ENCODE peak calls at places on chromosomes 13 and 19, in four cellular contexts. X, B, A and G are unnamed samples.

GRCh38 chr19:4352701-4353121 is 9.3 kb downstream of the MPND start:
- DNase-seq in X (peak; percentile 71), B (peak; percentile 83), A (peak; percentile 68), G (peak; percentile 72)

GRCh38 chr19:46713781-46714522 is 3.0 kb downstream of the PRKD2 start:
- DNase-seq in X (peak; percentile 63), B (peak; percentile 89), A (peak; percentile 94), G (no peak)

GRCh38 chr13:46369506-46370268 is 17.4 kb downstream of the RUBCNL start:
- DNase-seq in X (peak; percentile 68), B (no peak), A (no peak), G (no peak)

GRCh38 chr19:4715529-4716221 is 8.0 kb downstream of the DPP9 start:
- DNase-seq in X (no peak), B (no peak), A (no peak), G (no peak)

GRCh38 chr19:5466072-5466471 is 10.9 kb downstream of the ZNRF4 start:
- DNase-seq in X (no peak), B (no peak), A (no peak), G (no peak)

GRCh38 chr19:13953021-13953531 is 767 bp downstream of the DCAF15 start:
- DNase-seq in X (peak; percentile 39), B (no peak), A (peak; percentile 50), G (no peak)

GRCh38 chr19:50796128-50796633 is 6.0 kb downstream of the ACP4 start:
- DNase-seq in X (no peak), B (no peak), A (no peak), G (no peak)

GRCh38 chr19:19403373-19403901 is 2.0 kb upstream of the GATAD2A start:
- DNase-seq in X (peak; percentile 44), B (no peak), A (no peak), G (no peak)

GRCh38 chr13:99028890-99029289 is 51.0 kb upstream of the DOCK9 start:
- DNase-seq in X (no peak), B (peak; percentile 61), A (peak; percentile 74), G (no peak)

GRCh38 chr19:21396893-21397572 is at the start of gene ZNF493:
- DNase-seq in X (peak; percentile 92), B (peak; percentile 90), A (peak; percentile 97), G (peak; percentile 91)

GRCh38 chr19:38977445-38978314 is 2.1 kb upstream of the FBXO17 start:
- DNase-seq in X (peak; percentile 50), B (no peak), A (no peak), G (no peak)

GRCh38 chr13:66195238-66195637 is 1034.9 kb downstream of the PCDH9 start:
- DNase-seq in X (no peak), B (no peak), A (no peak), G (no peak)

GRCh38 chr19:38190061-38190460 is 34.0 kb downstream of the DPF1 start:
- DNase-seq in X (no peak), B (no peak), A (no peak), G (no peak)

GRCh38 chr19:50330365-50331078 is 1.3 kb upstream of the KCNC3 start:
- DNase-seq in X (peak; percentile 1), B (peak; percentile 95), A (peak; percentile 96), G (peak; percentile 95)

GRCh38 chr13:19681517-19681916 is 48.1 kb downstream of the MPHOSPH8 start:
- DNase-seq in X (peak; percentile 35), B (no peak), A (no peak), G (no peak)

GRCh38 chr19:16200776-16201391 is 3.2 kb downstream of the AP1M1 start:
- DNase-seq in X (no peak), B (no peak), A (no peak), G (no peak)

GRCh38 chr19:3248728-3249315 is 24.4 kb downstream of the CELF5 start:
- DNase-seq in X (no peak), B (no peak), A (no peak), G (no peak)

GRCh38 chr13:99980201-99981114 is 1.1 kb upstream of the ZIC2 start:
- DNase-seq in X (peak; percentile 43), B (peak; percentile 85), A (peak; percentile 89), G (peak; percentile 62)

GRCh38 chr19:39951065-39951650 is 16.7 kb upstream of the FCGBP start:
- DNase-seq in X (no peak), B (no peak), A (no peak), G (no peak)

GRCh38 chr19:51407631-51408131 is 9.8 kb downstream of the SIGLEC10 start:
- DNase-seq in X (peak; percentile 17), B (no peak), A (peak; percentile 74), G (no peak)

GRCh38 chr13:60654405-60654804 is 257.4 kb downstream of the TDRD3 start:
- DNase-seq in X (no peak), B (no peak), A (no peak), G (no peak)

GRCh38 chr13:29522044-29522685 is 73.3 kb downstream of the SLC7A1 start:
- DNase-seq in X (peak; percentile 61), B (no peak), A (no peak), G (no peak)

GRCh38 chr13:86725105-86725504 is 925.9 kb upstream of the SLITRK6 start:
- DNase-seq in X (no peak), B (no peak), A (peak; percentile 54), G (no peak)

GRCh38 chr19:2072757-2073551 is 21.9 kb upstream of the MKNK2 start:
- DNase-seq in X (no peak), B (no peak), A (no peak), G (no peak)

GRCh38 chr19:38919837-38920528 is 8.0 kb upstream of the CCER2 start:
- DNase-seq in X (no peak), B (no peak), A (no peak), G (no peak)

GRCh38 chr19:36685835-36686234 is 1.6 kb upstream of the ZNF567 start:
- DNase-seq in X (no peak), B (no peak), A (no peak), G (no peak)

GRCh38 chr13:87356314-87356713 is 314.9 kb upstream of the SLITRK5 start:
- DNase-seq in X (no peak), B (no peak), A (no peak), G (no peak)

GRCh38 chr13:54150851-54151250 is 1122.2 kb downstream of the OLFM4 start:
- DNase-seq in X (no peak), B (no peak), A (no peak), G (no peak)

GRCh38 chr13:40228486-40228885 is 438.0 kb downstream of the FOXO1 start:
- DNase-seq in X (no peak), B (no peak), A (no peak), G (no peak)

GRCh38 chr13:25928941-25929505 is 122.8 kb downstream of the SHISA2 start:
- DNase-seq in X (no peak), B (no peak), A (no peak), G (no peak)

GRCh38 chr13:73622375-73622774 is 511.8 kb downstream of the KLF12 start:
- DNase-seq in X (no peak), B (no peak), A (no peak), G (no peak)

GRCh38 chr13:112838038-112838965 is 130.7 kb upstream of the MCF2L start:
- DNase-seq in X (no peak), B (no peak), A (no peak), G (no peak)

GRCh38 chr13:42259515-42259914 is 12.4 kb upstream of the AKAP11 start:
- DNase-seq in X (no peak), B (no peak), A (no peak), G (no peak)

GRCh38 chr13:78029891-78030290 is 111.3 kb upstream of the EDNRB start:
- DNase-seq in X (no peak), B (no peak), A (no peak), G (no peak)

GRCh38 chr13:98254541-98254940 is 77.5 kb upstream of the RNF113B start:
- DNase-seq in X (peak; percentile 86), B (no peak), A (no peak), G (no peak)

DNA sequence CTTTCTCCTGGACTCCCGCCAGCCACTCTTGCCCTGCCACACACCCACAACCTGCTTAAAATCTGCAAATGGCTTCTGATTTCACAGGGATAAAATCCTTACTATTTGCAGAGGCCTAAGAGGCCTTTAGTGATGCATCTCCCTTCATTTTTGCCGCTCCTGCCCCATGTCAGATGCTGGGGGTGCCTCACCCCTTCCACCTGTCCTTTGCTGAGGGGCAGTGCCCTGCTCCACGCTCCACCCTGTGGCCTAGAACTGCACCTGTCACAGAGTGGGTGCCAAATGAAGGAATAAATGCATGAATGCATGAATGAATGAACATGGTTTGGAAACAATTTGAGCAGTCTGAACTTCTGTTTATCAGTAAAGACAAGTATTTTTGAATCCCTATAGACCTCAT is 34.1 kb upstream of the UQCRFS1 start:
- DNase-seq in X (no peak), B (no peak), A (no peak), G (no peak)
- H3K23ac ChIP-seq in X (no peak overlapping the region), B (no peak overlapping the region), A (no peak overlapping the region), G (no peak overlapping the region)

GRCh38 chr19:34999498-35000337 is at the start of gene GRAMD1A:
- DNase-seq in X (peak; percentile 80), B (peak; percentile 89), A (peak; percentile 86), G (peak; percentile 82)
- H2AFZ ChIP-seq in X (peak within 1 kb of the TSS; percentile 95), B (no peak within 1 kb of the TSS), A (no peak within 1 kb of the TSS), G (peak within 1 kb of the TSS; percentile 95)

DNA sequence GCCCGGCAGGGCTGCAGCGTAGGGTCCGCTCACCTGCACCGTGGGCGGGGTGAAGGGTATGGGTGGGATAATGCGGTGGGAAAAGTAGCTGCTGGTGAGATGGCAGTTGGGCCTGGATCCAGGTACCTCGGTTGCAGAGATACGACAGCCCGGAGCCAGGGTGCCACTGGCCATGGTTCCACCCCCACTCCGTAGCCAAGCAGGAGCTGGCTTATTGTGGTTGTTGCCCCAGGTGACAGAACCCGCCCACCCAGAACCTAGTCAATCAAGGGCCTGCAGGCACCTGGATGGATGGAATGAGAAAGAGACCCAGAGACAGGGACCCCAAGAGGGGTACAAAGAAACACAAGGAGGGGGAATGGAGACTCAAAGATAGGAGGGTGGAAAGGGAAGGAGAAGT is 3.5 kb upstream of the LHB start:
- DNase-seq in X (no peak), B (peak; percentile 60), A (peak; percentile 77), G (no peak)
- H3K4me2 ChIP-seq in X (no peak overlapping the region), B (peak overlapping the region; percentile 33), A (peak overlapping the region; percentile 9), G (no peak overlapping the region)

GRCh38 chr13:52969373-52969772 is 59.2 kb upstream of the OLFM4 start:
- DNase-seq in X (no peak), B (no peak), A (no peak), G (no peak)
- H3K23ac ChIP-seq in X (no peak overlapping the region), B (no peak overlapping the region), A (no peak overlapping the region), G (no peak overlapping the region)

GRCh38 chr19:6736917-6737283 is 480 bp downstream of the GPR108 start:
- DNase-seq in X (no peak), B (no peak), A (no peak), G (no peak)
- H2AFZ ChIP-seq in X (peak overlapping the region; percentile 99), B (no peak overlapping the region), A (no peak overlapping the region), G (peak overlapping the region; percentile 98)

GRCh38 chr19:10881403-10882107 is 10.2 kb downstream of the CARM1 start:
- DNase-seq in X (no peak), B (no peak), A (peak; percentile 61), G (peak; percentile 83)
- H3K4me2 ChIP-seq in X (no peak overlapping the region), B (peak overlapping the region; percentile 42), A (peak overlapping the region; percentile 32), G (peak overlapping the region; percentile 47)